ENCODE peak calls at places on chromosome 7, in nine cellular contexts. O is breast epithelium, U is A549, Z is uterus, D is PC-9, E is OCI-LY7, M is PC-3, K is tibial artery, F is DND-41. V is an unnamed sample.

GRCh38 chr7:94250124-94250523 is 144.6 kb upstream of the COL1A2 start:
- DNase-seq in O (no peak), U (no peak), Z (no peak), D (no peak), E (no peak), M (no peak), K (no peak), F (no peak), V (no peak)

GRCh38 chr7:103065666-103066065 is 8.9 kb downstream of the FBXL13 start:
- DNase-seq in O (no peak), U (peak; percentile 17), Z (no peak), D (peak; percentile 23), E (peak; percentile 69), M (peak; percentile 62), K (peak; percentile 22), F (peak; percentile 50), V (no peak)

GRCh38 chr7:27210441-27211083 is 10.7 kb upstream of the HOXA13 start:
- DNase-seq in O (no peak), U (peak; percentile 79), Z (peak; percentile 57), D (peak; percentile 45), E (peak; percentile 31), M (peak; percentile 65), K (no peak), F (peak; percentile 21), V (no peak)

GRCh38 chr7:107995184-107996071 is 7.5 kb downstream of the LAMB1 start:
- DNase-seq in O (no peak), U (peak; percentile 49), Z (no peak), D (peak; percentile 67), E (no peak), M (peak; percentile 91), K (no peak), F (no peak), V (no peak)

GRCh38 chr7:140640727-140641531 is at the start of gene DENND2A:
- DNase-seq in O (no peak), U (no peak), Z (peak; percentile 89), D (no peak), E (no peak), M (peak; percentile 48), K (peak; percentile 60), F (no peak), V (no peak)

GRCh38 chr7:39754326-39755120 is 131.2 kb downstream of the RALA start:
- DNase-seq in O (no peak), U (no peak), Z (peak; percentile 47), D (no peak), E (no peak), M (no peak), K (no peak), F (no peak), V (no peak)

GRCh38 chr7:148437043-148437442 is 153.5 kb upstream of the C7orf33 start:
- DNase-seq in O (no peak), U (no peak), Z (no peak), D (no peak), E (no peak), M (no peak), K (no peak), F (no peak), V (no peak)

GRCh38 chr7:77450613-77451012 is 34.5 kb upstream of the GSAP start:
- DNase-seq in O (no peak), U (no peak), Z (no peak), D (no peak), E (no peak), M (no peak), K (no peak), F (no peak), V (no peak)

GRCh38 chr7:18126274-18126673 is 98.6 kb upstream of the PRPS1L1 start:
- DNase-seq in O (no peak), U (no peak), Z (no peak), D (no peak), E (no peak), M (no peak), K (no peak), F (no peak), V (no peak)

GRCh38 chr7:75905785-75906604 is 9.0 kb upstream of the POR start:
- DNase-seq in O (peak; percentile 33), U (peak; percentile 47), Z (peak; percentile 70), D (peak; percentile 77), E (no peak), M (peak; percentile 22), K (peak; percentile 82), F (no peak), V (peak; percentile 40)

GRCh38 chr7:121313793-121314676 is 14.8 kb upstream of the WNT16 start:
- DNase-seq in O (no peak), U (no peak), Z (no peak), D (no peak), E (peak; percentile 30), M (no peak), K (no peak), F (no peak), V (no peak)

GRCh38 chr7:16347461-16348192 is 73.7 kb downstream of the CRPPA start:
- DNase-seq in O (no peak), U (no peak), Z (no peak), D (no peak), E (no peak), M (peak; percentile 15), K (no peak), F (no peak), V (no peak)

GRCh38 chr7:142407939-142408573 is 150.2 kb upstream of the PRSS58 start:
- DNase-seq in O (no peak), U (no peak), Z (no peak), D (no peak), E (no peak), M (no peak), K (no peak), F (peak; percentile 42), V (no peak)

GRCh38 chr7:4742852-4743251 is 32.6 kb upstream of the AP5Z1 start:
- DNase-seq in O (no peak), U (no peak), Z (no peak), D (no peak), E (no peak), M (no peak), K (no peak), F (no peak), V (no peak)

GRCh38 chr7:55247466-55247865 is 117.7 kb upstream of the LANCL2 start:
- DNase-seq in O (no peak), U (no peak), Z (no peak), D (peak; percentile 46), E (no peak), M (peak; percentile 26), K (no peak), F (no peak), V (no peak)

GRCh38 chr7:105666324-105666723 is 85.0 kb upstream of the EFCAB10 start:
- DNase-seq in O (no peak), U (no peak), Z (no peak), D (no peak), E (no peak), M (no peak), K (no peak), F (no peak), V (no peak)

GRCh38 chr7:84236398-84236797 is 41.8 kb upstream of the SEMA3A start:
- DNase-seq in O (no peak), U (no peak), Z (no peak), D (no peak), E (no peak), M (peak; percentile 76), K (no peak), F (no peak), V (no peak)

GRCh38 chr7:5525271-5526189 is 101.9 kb upstream of the TNRC18 start:
- DNase-seq in O (peak; percentile 55), U (no peak), Z (peak; percentile 47), D (peak; percentile 53), E (peak; percentile 25), M (peak; percentile 40), K (no peak), F (no peak), V (no peak)

GRCh38 chr7:108771853-108772252 is 202.2 kb downstream of the DNAJB9 start:
- DNase-seq in O (no peak), U (no peak), Z (no peak), D (no peak), E (no peak), M (no peak), K (no peak), F (no peak), V (no peak)

GRCh38 chr7:137951700-137952099 is 50.2 kb downstream of the CREB3L2 start:
- DNase-seq in O (no peak), U (no peak), Z (no peak), D (no peak), E (no peak), M (no peak), K (no peak), F (no peak), V (no peak)
- H3K4me1 ChIP-seq in O (peaks cover 5% of the 10 kb centered on the region), U (peaks cover 75% of the 10 kb centered on the region), Z (peaks cover 3% of the 10 kb centered on the region), D (peaks cover 54% of the 10 kb centered on the region), E (no peaks in the 10 kb centered on the region), M (peaks cover 57% of the 10 kb centered on the region), K (no peaks in the 10 kb centered on the region), F (no peaks in the 10 kb centered on the region), V (peaks cover 34% of the 10 kb centered on the region)

GRCh38 chr7:149719050-149719899 is 54.1 kb downstream of the ZNF467 start:
- DNase-seq in O (no peak), U (no peak), Z (no peak), D (no peak), E (no peak), M (no peak), K (no peak), F (no peak), V (no peak)

GRCh38 chr7:149716007-149716931 is 57.1 kb downstream of the ZNF467 start:
- DNase-seq in O (no peak), U (no peak), Z (no peak), D (no peak), E (no peak), M (no peak), K (no peak), F (no peak), V (no peak)

GRCh38 chr7:149716932-149717307 is 56.5 kb downstream of the ZNF467 start:
- DNase-seq in O (no peak), U (no peak), Z (no peak), D (no peak), E (no peak), M (no peak), K (no peak), F (no peak), V (no peak)

GRCh38 chr7:149718730-149719049 is 54.7 kb downstream of the ZNF467 start:
- DNase-seq in O (no peak), U (no peak), Z (no peak), D (no peak), E (no peak), M (no peak), K (no peak), F (no peak), V (no peak)

GRCh38 chr7:149717481-149717880 is 55.9 kb downstream of the ZNF467 start:
- DNase-seq in O (no peak), U (no peak), Z (no peak), D (no peak), E (no peak), M (no peak), K (no peak), F (no peak), V (no peak)
- H3K27ac ChIP-seq in O (no peak overlapping the region), U (no peak overlapping the region), Z (no peak overlapping the region), D (no peak overlapping the region), E (no peak overlapping the region), M (no peak overlapping the region), K (no peak overlapping the region), F (no peak overlapping the region), V (no peak overlapping the region)

GRCh38 chr7:47285860-47286491 is 295.9 kb downstream of the TNS3 start:
- DNase-seq in O (no peak), U (no peak), Z (no peak), D (no peak), E (no peak), M (no peak), K (no peak), F (no peak), V (no peak)
- TF ChIP-seq CTCF in O (no peak), U (no peak), Z (no peak), D (no peak), E (no peak), M (no peak), K (no peak), F (no peak), V (no peak)

GRCh38 chr7:100789055-100789454 is 38.3 kb downstream of the EPHB4 start:
- DNase-seq in O (no peak), U (no peak), Z (no peak), D (no peak), E (no peak), M (no peak), K (no peak), F (no peak), V (no peak)
- H3K4me1 ChIP-seq in O (no peaks in the 10 kb centered on the region), U (peaks cover 3% of the 10 kb centered on the region), Z (no peaks in the 10 kb centered on the region), D (peaks cover 9% of the 10 kb centered on the region), E (no peaks in the 10 kb centered on the region), M (peaks cover 6% of the 10 kb centered on the region), K (no peaks in the 10 kb centered on the region), F (no peaks in the 10 kb centered on the region), V (peaks cover 4% of the 10 kb centered on the region)

V was measured in pancreas.